ENCODE peak calls at places on chromosomes 5 and 9, in nine cellular contexts. One of them, this sample, is unnamed.

GRCh38 chr5:17088051-17088450 is 129.4 kb upstream of the BASP1 start:
- DNase-seq in RWPE2: no peak
- DNase-seq in HFF-Myc: no peak
- DNase-seq in GM23338: no peak
- DNase-seq in mammary epithelial cell: no peak
- DNase-seq in nephron progenitor cell: no peak
- DNase-seq in mucosa of descending colon: no peak
- DNase-seq in left ventricle myocardium inferior: no peak
- DNase-seq in dorsolateral prefrontal cortex: no peak
- DNase-seq in this sample: no peak

GRCh38 chr5:125412051-125412560 is 665.7 kb upstream of the ZNF608 start:
- DNase-seq in RWPE2: no peak
- DNase-seq in HFF-Myc: peak; percentile 25
- DNase-seq in GM23338: peak; percentile 61
- DNase-seq in mammary epithelial cell: peak; percentile 65
- DNase-seq in mucosa of descending colon: peak; percentile 33
- DNase-seq in nephron progenitor cell: peak; percentile 31
- DNase-seq in left ventricle myocardium inferior: no peak
- DNase-seq in dorsolateral prefrontal cortex: no peak
- DNase-seq in this sample: no peak

GRCh38 chr5:180114304-180115003 is 42.9 kb upstream of the RNF130 start:
- DNase-seq in nephron progenitor cell: no peak
- DNase-seq in mucosa of descending colon: no peak
- DNase-seq in RWPE2: peak; percentile 63
- DNase-seq in mammary epithelial cell: no peak
- DNase-seq in GM23338: no peak
- DNase-seq in left ventricle myocardium inferior: no peak
- DNase-seq in dorsolateral prefrontal cortex: peak; percentile 1
- DNase-seq in HFF-Myc: no peak
- DNase-seq in this sample: no peak

GRCh38 chr5:178474562-178475184 is 115.5 kb downstream of the COL23A1 start:
- DNase-seq in mammary epithelial cell: no peak
- DNase-seq in mucosa of descending colon: no peak
- DNase-seq in HFF-Myc: no peak
- DNase-seq in GM23338: no peak
- DNase-seq in nephron progenitor cell: no peak
- DNase-seq in left ventricle myocardium inferior: no peak
- DNase-seq in RWPE2: no peak
- DNase-seq in dorsolateral prefrontal cortex: no peak
- DNase-seq in this sample: no peak

GRCh38 chr5:52838306-52839015 is 50.7 kb downstream of the ITGA1 start:
- DNase-seq in nephron progenitor cell: no peak
- DNase-seq in mammary epithelial cell: no peak
- DNase-seq in mucosa of descending colon: no peak
- DNase-seq in HFF-Myc: no peak
- DNase-seq in RWPE2: no peak
- DNase-seq in left ventricle myocardium inferior: no peak
- DNase-seq in GM23338: no peak
- DNase-seq in dorsolateral prefrontal cortex: no peak
- DNase-seq in this sample: no peak

GRCh38 chr9:13163287-13163686 is 116.2 kb downstream of the MPDZ start:
- DNase-seq in RWPE2: no peak
- DNase-seq in GM23338: no peak
- DNase-seq in mucosa of descending colon: no peak
- DNase-seq in dorsolateral prefrontal cortex: no peak
- DNase-seq in HFF-Myc: no peak
- DNase-seq in nephron progenitor cell: no peak
- DNase-seq in mammary epithelial cell: no peak
- DNase-seq in left ventricle myocardium inferior: no peak
- DNase-seq in this sample: no peak

GRCh38 chr5:5710471-5710870 is 288.0 kb downstream of the ICE1 start:
- DNase-seq in mammary epithelial cell: no peak
- DNase-seq in mucosa of descending colon: no peak
- DNase-seq in nephron progenitor cell: no peak
- DNase-seq in left ventricle myocardium inferior: no peak
- DNase-seq in dorsolateral prefrontal cortex: no peak
- DNase-seq in HFF-Myc: no peak
- DNase-seq in RWPE2: no peak
- DNase-seq in GM23338: no peak
- DNase-seq in this sample: no peak

GRCh38 chr9:10212702-10213101 is 400.1 kb downstream of the PTPRD start:
- DNase-seq in nephron progenitor cell: no peak
- DNase-seq in GM23338: no peak
- DNase-seq in HFF-Myc: no peak
- DNase-seq in mucosa of descending colon: no peak
- DNase-seq in dorsolateral prefrontal cortex: no peak
- DNase-seq in mammary epithelial cell: no peak
- DNase-seq in RWPE2: no peak
- DNase-seq in left ventricle myocardium inferior: no peak
- DNase-seq in this sample: no peak

GRCh38 chr5:57338849-57339340 is 143.7 kb downstream of the ACTBL2 start:
- DNase-seq in GM23338: no peak
- DNase-seq in mammary epithelial cell: no peak
- DNase-seq in left ventricle myocardium inferior: no peak
- DNase-seq in mucosa of descending colon: no peak
- DNase-seq in nephron progenitor cell: no peak
- DNase-seq in RWPE2: no peak
- DNase-seq in dorsolateral prefrontal cortex: no peak
- DNase-seq in HFF-Myc: no peak
- DNase-seq in this sample: no peak

GRCh38 chr5:57338068-57338848 is 144.4 kb downstream of the ACTBL2 start:
- DNase-seq in left ventricle myocardium inferior: no peak
- DNase-seq in nephron progenitor cell: peak; percentile 6
- DNase-seq in dorsolateral prefrontal cortex: no peak
- DNase-seq in RWPE2: no peak
- DNase-seq in mammary epithelial cell: peak; percentile 24
- DNase-seq in HFF-Myc: no peak
- DNase-seq in GM23338: peak; percentile 82
- DNase-seq in mucosa of descending colon: peak; percentile 33
- DNase-seq in this sample: no peak

GRCh38 chr5:57346336-57346735 is 136.3 kb downstream of the ACTBL2 start:
- DNase-seq in RWPE2: no peak
- DNase-seq in dorsolateral prefrontal cortex: no peak
- DNase-seq in mammary epithelial cell: no peak
- DNase-seq in GM23338: no peak
- DNase-seq in HFF-Myc: no peak
- DNase-seq in left ventricle myocardium inferior: no peak
- DNase-seq in nephron progenitor cell: no peak
- DNase-seq in mucosa of descending colon: no peak
- DNase-seq in this sample: no peak

GRCh38 chr5:57340681-57341080 is 141.9 kb downstream of the ACTBL2 start:
- DNase-seq in HFF-Myc: no peak
- DNase-seq in left ventricle myocardium inferior: no peak
- DNase-seq in dorsolateral prefrontal cortex: no peak
- DNase-seq in mammary epithelial cell: no peak
- DNase-seq in RWPE2: no peak
- DNase-seq in mucosa of descending colon: no peak
- DNase-seq in GM23338: no peak
- DNase-seq in nephron progenitor cell: no peak
- DNase-seq in this sample: no peak

DNA sequence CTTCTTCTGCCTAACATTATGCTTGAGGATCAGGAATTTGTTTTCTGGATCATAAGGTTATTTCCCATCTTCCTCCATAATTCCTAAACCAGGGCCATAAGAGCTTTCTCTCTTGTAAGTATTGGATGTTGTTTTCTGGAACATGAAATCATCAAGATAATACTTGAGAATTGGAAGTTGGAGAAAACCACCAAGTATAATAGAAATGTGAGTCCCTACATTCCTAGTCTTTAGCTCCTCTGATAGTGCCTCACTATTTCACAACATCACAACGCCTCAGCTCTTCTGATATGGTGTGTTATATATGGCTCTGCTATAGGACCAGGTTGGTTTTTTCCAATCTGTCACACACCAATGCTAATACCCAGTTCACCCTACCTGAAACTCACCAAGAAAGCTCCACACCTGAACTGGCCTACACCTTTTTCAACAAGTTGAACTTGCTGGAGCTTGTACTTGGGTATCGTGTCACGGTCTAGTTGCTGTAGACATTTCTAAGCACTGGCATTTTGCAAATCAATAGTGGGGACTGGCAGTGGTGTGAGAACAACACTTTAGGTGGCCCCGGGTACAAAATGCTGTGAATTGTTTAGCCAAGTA is 141.1 kb downstream of the ACTBL2 start:
- DNase-seq in RWPE2: no peak
- DNase-seq in mammary epithelial cell: no peak
- DNase-seq in dorsolateral prefrontal cortex: no peak
- DNase-seq in nephron progenitor cell: no peak
- DNase-seq in GM23338: no peak
- DNase-seq in mucosa of descending colon: no peak
- DNase-seq in left ventricle myocardium inferior: no peak
- DNase-seq in HFF-Myc: no peak
- DNase-seq in this sample: no peak
- TF ChIP-seq CTCF in RWPE2: no peak
- TF ChIP-seq CTCF in mammary epithelial cell: no peak
- TF ChIP-seq CTCF in dorsolateral prefrontal cortex: no peak
- TF ChIP-seq CTCF in nephron progenitor cell: no peak
- TF ChIP-seq CTCF in GM23338: no peak
- TF ChIP-seq CTCF in mucosa of descending colon: no peak
- TF ChIP-seq CTCF in left ventricle myocardium inferior: no peak
- TF ChIP-seq CTCF in HFF-Myc: no peak
- TF ChIP-seq CTCF in this sample: no peak

GRCh38 chr5:68479524-68479923 is 264.0 kb downstream of the PIK3R1 start:
- DNase-seq in nephron progenitor cell: no peak
- DNase-seq in left ventricle myocardium inferior: peak; percentile 22
- DNase-seq in mammary epithelial cell: no peak
- DNase-seq in RWPE2: no peak
- DNase-seq in HFF-Myc: no peak
- DNase-seq in GM23338: no peak
- DNase-seq in dorsolateral prefrontal cortex: no peak
- DNase-seq in mucosa of descending colon: no peak
- DNase-seq in this sample: no peak
- TF ChIP-seq CTCF in nephron progenitor cell: no peak
- TF ChIP-seq CTCF in left ventricle myocardium inferior: no peak
- TF ChIP-seq CTCF in mammary epithelial cell: no peak
- TF ChIP-seq CTCF in RWPE2: no peak
- TF ChIP-seq CTCF in HFF-Myc: no peak
- TF ChIP-seq CTCF in GM23338: no peak
- TF ChIP-seq CTCF in dorsolateral prefrontal cortex: no peak
- TF ChIP-seq CTCF in mucosa of descending colon: no peak
- TF ChIP-seq CTCF in this sample: no peak

GRCh38 chr5:32541241-32541640 is 44.1 kb upstream of the SUB1 start:
- DNase-seq in mucosa of descending colon: no peak
- DNase-seq in left ventricle myocardium inferior: no peak
- DNase-seq in nephron progenitor cell: no peak
- DNase-seq in HFF-Myc: no peak
- DNase-seq in RWPE2: no peak
- DNase-seq in GM23338: no peak
- DNase-seq in mammary epithelial cell: no peak
- DNase-seq in dorsolateral prefrontal cortex: no peak
- DNase-seq in this sample: no peak

GRCh38 chr5:32536246-32536645 is 49.1 kb upstream of the SUB1 start:
- DNase-seq in mammary epithelial cell: no peak
- DNase-seq in dorsolateral prefrontal cortex: no peak
- DNase-seq in GM23338: no peak
- DNase-seq in left ventricle myocardium inferior: no peak
- DNase-seq in nephron progenitor cell: no peak
- DNase-seq in RWPE2: no peak
- DNase-seq in HFF-Myc: no peak
- DNase-seq in mucosa of descending colon: no peak
- DNase-seq in this sample: no peak

GRCh38 chr5:32540446-32540845 is 44.9 kb upstream of the SUB1 start:
- DNase-seq in nephron progenitor cell: no peak
- DNase-seq in GM23338: no peak
- DNase-seq in RWPE2: no peak
- DNase-seq in HFF-Myc: no peak
- DNase-seq in mammary epithelial cell: no peak
- DNase-seq in dorsolateral prefrontal cortex: no peak
- DNase-seq in left ventricle myocardium inferior: no peak
- DNase-seq in mucosa of descending colon: no peak
- DNase-seq in this sample: no peak

GRCh38 chr5:32539981-32540380 is 45.4 kb upstream of the SUB1 start:
- DNase-seq in mammary epithelial cell: no peak
- DNase-seq in dorsolateral prefrontal cortex: no peak
- DNase-seq in HFF-Myc: no peak
- DNase-seq in RWPE2: no peak
- DNase-seq in left ventricle myocardium inferior: no peak
- DNase-seq in GM23338: no peak
- DNase-seq in mucosa of descending colon: no peak
- DNase-seq in nephron progenitor cell: no peak
- DNase-seq in this sample: no peak

GRCh38 chr5:32538031-32538547 is 47.3 kb upstream of the SUB1 start:
- DNase-seq in HFF-Myc: no peak
- DNase-seq in GM23338: no peak
- DNase-seq in dorsolateral prefrontal cortex: no peak
- DNase-seq in RWPE2: no peak
- DNase-seq in left ventricle myocardium inferior: peak; percentile 62
- DNase-seq in mammary epithelial cell: no peak
- DNase-seq in mucosa of descending colon: no peak
- DNase-seq in nephron progenitor cell: no peak
- DNase-seq in this sample: no peak
- TF ChIP-seq CTCF in HFF-Myc: no peak
- TF ChIP-seq CTCF in GM23338: no peak
- TF ChIP-seq CTCF in dorsolateral prefrontal cortex: no peak
- TF ChIP-seq CTCF in RWPE2: no peak
- TF ChIP-seq CTCF in left ventricle myocardium inferior: no peak
- TF ChIP-seq CTCF in mammary epithelial cell: no peak
- TF ChIP-seq CTCF in mucosa of descending colon: no peak
- TF ChIP-seq CTCF in nephron progenitor cell: no peak
- TF ChIP-seq CTCF in this sample: no peak

GRCh38 chr9:6489099-6489498 is 76.1 kb downstream of the UHRF2 start:
- DNase-seq in RWPE2: no peak
- DNase-seq in mammary epithelial cell: no peak
- DNase-seq in nephron progenitor cell: no peak
- DNase-seq in dorsolateral prefrontal cortex: no peak
- DNase-seq in mucosa of descending colon: no peak
- DNase-seq in GM23338: no peak
- DNase-seq in left ventricle myocardium inferior: no peak
- DNase-seq in HFF-Myc: no peak
- DNase-seq in this sample: no peak

GRCh38 chr9:6490863-6491262 is 77.9 kb downstream of the UHRF2 start:
- DNase-seq in left ventricle myocardium inferior: no peak
- DNase-seq in GM23338: no peak
- DNase-seq in mammary epithelial cell: no peak
- DNase-seq in HFF-Myc: no peak
- DNase-seq in mucosa of descending colon: no peak
- DNase-seq in dorsolateral prefrontal cortex: no peak
- DNase-seq in RWPE2: no peak
- DNase-seq in nephron progenitor cell: no peak
- DNase-seq in this sample: no peak

GRCh38 chr9:6484210-6484609 is 71.2 kb downstream of the UHRF2 start:
- DNase-seq in mammary epithelial cell: no peak
- DNase-seq in nephron progenitor cell: no peak
- DNase-seq in RWPE2: no peak
- DNase-seq in mucosa of descending colon: no peak
- DNase-seq in dorsolateral prefrontal cortex: no peak
- DNase-seq in left ventricle myocardium inferior: no peak
- DNase-seq in GM23338: no peak
- DNase-seq in HFF-Myc: no peak
- DNase-seq in this sample: no peak

DNA sequence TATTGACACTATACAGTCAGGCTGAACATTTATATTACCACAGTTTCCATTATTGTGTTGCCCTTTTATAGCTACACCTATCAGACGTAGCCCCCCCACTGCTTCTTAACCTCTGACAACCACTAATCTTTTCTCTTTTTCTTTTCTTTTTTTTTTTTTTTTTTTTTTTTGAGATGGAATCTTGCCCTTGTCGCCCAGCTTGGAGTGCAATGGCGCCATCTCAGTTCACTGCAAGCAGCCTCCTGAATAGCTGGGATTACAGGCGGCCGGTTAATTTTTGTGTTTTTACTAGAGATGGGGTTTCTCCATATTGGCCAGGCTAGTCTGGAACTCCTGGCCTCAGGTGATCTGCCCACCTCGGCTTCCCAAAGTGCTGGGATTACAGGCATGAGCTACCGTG is 75.4 kb downstream of the UHRF2 start:
- DNase-seq in RWPE2: no peak
- DNase-seq in mammary epithelial cell: no peak
- DNase-seq in HFF-Myc: no peak
- DNase-seq in dorsolateral prefrontal cortex: no peak
- DNase-seq in mucosa of descending colon: no peak
- DNase-seq in left ventricle myocardium inferior: no peak
- DNase-seq in GM23338: peak; percentile 65
- DNase-seq in nephron progenitor cell: no peak
- DNase-seq in this sample: no peak
- TF ChIP-seq CTCF in RWPE2: no peak
- TF ChIP-seq CTCF in mammary epithelial cell: no peak
- TF ChIP-seq CTCF in HFF-Myc: peak; percentile 7
- TF ChIP-seq CTCF in dorsolateral prefrontal cortex: no peak
- TF ChIP-seq CTCF in mucosa of descending colon: no peak
- TF ChIP-seq CTCF in left ventricle myocardium inferior: no peak
- TF ChIP-seq CTCF in GM23338: peak; percentile 36
- TF ChIP-seq CTCF in nephron progenitor cell: no peak
- TF ChIP-seq CTCF in this sample: no peak

This sample was measured in chondrocyte.